ENCODE peak calls at places on chromosomes 2 and 18, in five cellular contexts. A is neural progenitor cell, U is uterus, R is prostate gland, W is lower lobe of right lung. F is an unnamed sample.

GRCh38 chr2:226550801-226551200 is 248.8 kb downstream of the IRS1 start:
- DNase-seq in R (no peak), A (no peak), W (no peak), U (no peak), F (no peak)

GRCh38 chr2:121442889-121443288 is 87.8 kb upstream of the RNU4ATAC start:
- DNase-seq in U (no peak), A (no peak), R (no peak), W (no peak), F (no peak)

GRCh38 chr2:228657807-228658402 is 476.4 kb upstream of the SPHKAP start:
- DNase-seq in A (peak; percentile 42), U (no peak), W (no peak), R (no peak), F (no peak)

GRCh38 chr2:219636941-219637841 is 9.8 kb downstream of the SLC4A3 start:
- DNase-seq in A (no peak), U (no peak), W (no peak), R (no peak), F (no peak)

GRCh38 chr2:40367652-40368051 is 84.2 kb downstream of the SLC8A1 start:
- DNase-seq in W (no peak), A (no peak), U (no peak), R (no peak), F (no peak)

GRCh38 chr2:238644095-238645081 is 203.5 kb upstream of the TWIST2 start:
- DNase-seq in U (peak; percentile 67), A (no peak), W (no peak), R (no peak), F (peak; percentile 77)

GRCh38 chr2:131801210-131801744 is 273.6 kb downstream of the CCDC74A start:
- DNase-seq in R (no peak), W (peak; percentile 48), U (no peak), A (peak; percentile 2), F (no peak)

GRCh38 chr2:109208071-109208950 is 79.3 kb downstream of the SH3RF3 start:
- DNase-seq in A (no peak), U (no peak), R (no peak), W (no peak), F (peak; percentile 79)

GRCh38 chr2:214492152-214492551 is 81.3 kb downstream of the VWC2L start:
- DNase-seq in A (no peak), W (no peak), U (no peak), R (no peak), F (no peak)

GRCh38 chr18:62522178-62522509 is 681 bp upstream of the ZCCHC2 start:
- DNase-seq in A (no peak), R (no peak), W (no peak), U (no peak), F (no peak)

GRCh38 chr2:151071382-151071781 is 190.3 kb downstream of the RBM43 start:
- DNase-seq in U (no peak), R (no peak), A (peak; percentile 55), W (no peak), F (no peak)

GRCh38 chr2:217954469-217954868 is 48.3 kb downstream of the TNS1 start:
- DNase-seq in W (peak; percentile 64), A (no peak), U (peak; percentile 35), R (no peak), F (no peak)

GRCh38 chr2:48530033-48530804 is at the start of gene STON1:
- DNase-seq in W (peak; percentile 50), R (peak; percentile 71), A (peak; percentile 72), U (peak; percentile 74), F (no peak)

GRCh38 chr2:9967053-9967775 is 15.7 kb downstream of the GRHL1 start:
- DNase-seq in W (no peak), A (no peak), U (no peak), R (no peak), F (no peak)

GRCh38 chr2:170817999-170818293 is 1.3 kb downstream of the GAD1 start:
- DNase-seq in W (no peak), U (no peak), A (peak; percentile 76), R (no peak), F (no peak)

GRCh38 chr2:118858485-118859156 is 11.2 kb upstream of the EN1 start:
- DNase-seq in U (no peak), W (no peak), R (no peak), A (peak; percentile 71), F (no peak)

GRCh38 chr2:225598922-225599321 is 199.4 kb downstream of the NYAP2 start:
- DNase-seq in U (no peak), W (no peak), A (no peak), R (no peak), F (no peak)

GRCh38 chr18:48007955-48008701 is 77.7 kb upstream of the SMAD2 start:
- DNase-seq in U (peak; percentile 40), R (peak; percentile 44), W (peak; percentile 77), A (peak; percentile 96), F (no peak)

GRCh38 chr2:232457121-232458011 is 1.4 kb downstream of the ALPI start:
- DNase-seq in R (no peak), A (no peak), U (no peak), W (peak; percentile 32), F (no peak)

GRCh38 chr2:3588084-3588483 is 6.8 kb upstream of the COLEC11 start:
- DNase-seq in W (no peak), R (no peak), A (no peak), U (no peak), F (no peak)

GRCh38 chr2:28108143-28108542 is 217.6 kb downstream of the BABAM2 start:
- DNase-seq in U (no peak), W (no peak), R (no peak), A (no peak), F (no peak)

GRCh38 chr2:150767924-150768801 is 280.7 kb upstream of the RND3 start:
- DNase-seq in R (no peak), A (no peak), U (no peak), W (no peak), F (no peak)

GRCh38 chr2:113077921-113078320 is 10.2 kb downstream of the IL1F10 start:
- DNase-seq in A (no peak), R (peak; percentile 16), W (no peak), U (no peak), F (no peak)

DNA sequence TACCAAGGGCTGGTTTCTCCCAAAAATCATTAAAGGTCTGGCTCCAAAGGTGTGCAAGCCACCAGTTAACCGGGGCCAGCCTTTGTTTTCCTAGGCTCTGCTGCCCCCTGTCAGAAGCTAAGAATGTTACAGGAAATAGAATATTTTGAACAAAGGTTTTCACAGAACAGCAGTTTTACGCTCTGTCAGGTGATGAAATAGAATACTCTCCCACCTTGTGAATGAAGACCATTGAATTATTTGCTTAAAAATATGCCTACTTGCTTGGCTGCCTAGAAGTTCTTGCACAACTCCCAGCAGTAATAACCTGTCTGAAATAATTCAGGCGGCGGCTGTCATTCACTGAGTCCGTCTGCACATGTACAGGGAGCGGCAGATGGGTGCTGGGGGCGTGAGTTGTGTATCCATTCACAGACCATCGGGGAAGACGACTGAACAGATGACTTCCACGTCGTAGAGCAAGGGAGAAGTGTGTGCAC is 56.3 kb downstream of the SF3B1 start:
- DNase-seq in A (peak; percentile 74), U (peak; percentile 50), W (no peak), R (peak; percentile 36), F (no peak)
- H3K4me3 ChIP-seq in A (no peak overlapping the region), U (no peak overlapping the region), W (no peak overlapping the region), R (no peak overlapping the region), F (no peak overlapping the region)

DNA sequence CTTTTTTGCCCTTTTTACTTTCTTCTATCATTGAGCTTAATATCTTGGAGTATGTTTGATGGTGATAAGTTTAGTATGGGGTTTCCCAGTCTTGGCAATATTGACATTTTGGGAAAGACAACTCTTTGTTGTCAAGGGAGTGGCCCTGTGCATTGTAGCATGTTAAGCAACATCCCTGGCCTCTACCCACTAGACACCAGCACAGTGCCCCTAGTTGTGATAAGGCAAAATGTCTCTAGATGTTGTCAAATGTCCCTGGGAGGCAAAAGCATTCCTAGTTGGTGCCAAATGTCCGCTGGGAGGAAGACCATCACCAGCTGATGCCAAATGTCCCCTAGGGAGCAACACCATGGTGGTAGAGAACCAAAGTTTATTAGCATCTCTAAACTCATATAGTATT is 28.2 kb downstream of the GULP1 start:
- DNase-seq in R (no peak), W (no peak), U (no peak), A (peak; percentile 9), F (no peak)
- TF ChIP-seq CTCF in R (no peak), W (no peak), U (no peak), A (peak; percentile 43), F (no peak)

GRCh38 chr2:12896283-12897014 is 179.7 kb downstream of the TRIB2 start:
- DNase-seq in U (peak; percentile 24), A (no peak), R (no peak), W (no peak), F (no peak)
- H3K27me3 ChIP-seq in U (no peaks in the 10 kb centered on the region), A (no peaks in the 10 kb centered on the region), R (no peaks in the 10 kb centered on the region), W (no peaks in the 10 kb centered on the region), F (no peaks in the 10 kb centered on the region)

DNA sequence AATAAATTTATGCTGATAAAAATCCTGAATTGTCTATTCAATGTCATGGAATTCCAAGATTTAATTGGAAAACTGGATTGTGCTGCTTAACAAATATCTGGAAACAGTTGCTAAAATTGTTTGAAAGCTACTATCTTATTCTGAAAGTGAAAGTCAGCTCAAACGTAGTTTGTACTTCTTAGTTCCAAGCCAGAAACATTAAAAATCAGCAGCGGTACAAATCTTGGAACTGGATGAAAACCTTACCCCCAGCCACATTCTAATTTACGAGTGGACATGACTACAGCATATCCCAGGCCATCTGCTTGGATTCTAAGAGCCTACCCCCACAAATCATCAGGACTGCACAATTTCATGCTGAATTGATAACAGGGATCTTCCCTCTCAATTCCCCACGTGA is 158.6 kb upstream of the NCKAP5 start:
- DNase-seq in W (no peak), A (no peak), R (no peak), U (no peak), F (no peak)
- H3K4me3 ChIP-seq in W (peak overlapping the region; percentile 29), A (no peak overlapping the region), R (no peak overlapping the region), U (no peak overlapping the region), F (no peak overlapping the region)

DNA sequence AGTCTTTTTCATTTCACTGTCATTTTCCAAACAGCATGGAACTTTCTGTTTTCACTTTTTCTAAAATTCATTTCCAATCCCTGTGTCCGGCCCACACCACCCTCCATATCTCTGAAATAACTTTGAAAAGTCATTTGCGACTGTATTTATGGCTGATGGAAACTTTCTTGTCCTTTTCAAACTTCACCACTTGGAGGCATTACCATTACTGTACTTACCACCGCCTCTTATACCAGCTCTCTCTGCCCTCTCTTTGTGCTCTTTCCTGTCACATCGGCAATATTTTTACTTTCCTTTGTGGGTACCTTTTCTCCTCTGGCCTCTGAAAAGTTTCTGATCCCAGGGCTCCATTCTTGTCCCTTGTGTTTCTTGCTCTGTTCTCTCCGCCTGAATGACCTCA is 39.5 kb upstream of the IL1RL1 start:
- DNase-seq in U (no peak), W (no peak), R (no peak), A (no peak), F (no peak)
- TF ChIP-seq CTCF in U (no peak), W (no peak), R (no peak), A (no peak), F (no peak)